ENCODE peak calls at places on chromosomes 7 and 10, in four cellular contexts. One of them, this sample, is unnamed.
A peak's percentile ranks its signal among the peaks of the same experiment; 100 is the strongest.

GRCh38 chr10:35971397-35971796 is 329.3 kb upstream of the FZD8 start:
- DNase-seq in HepG2: no peak
- DNase-seq in K562: no peak
- DNase-seq in H1: no peak
- DNase-seq in this sample: no peak

GRCh38 chr10:118332948-118333710 is 9.0 kb downstream of the FAM204A start:
- DNase-seq in H1: no peak
- DNase-seq in HepG2: peak; percentile 25
- DNase-seq in K562: peak; percentile 33
- DNase-seq in this sample: no peak

GRCh38 chr7:152956006-152956405 is 196.5 kb downstream of the ACTR3B start:
- DNase-seq in K562: no peak
- DNase-seq in H1: no peak
- DNase-seq in HepG2: no peak
- DNase-seq in this sample: peak; percentile 34

GRCh38 chr7:24902276-24902675 is 77.7 kb downstream of the OSBPL3 start:
- DNase-seq in H1: no peak
- DNase-seq in HepG2: no peak
- DNase-seq in K562: no peak
- DNase-seq in this sample: no peak

GRCh38 chr10:46033602-46034011 is 3.2 kb upstream of the NCOA4 start:
- DNase-seq in H1: no peak
- DNase-seq in HepG2: peak; percentile 86
- DNase-seq in K562: no peak
- DNase-seq in this sample: no peak

GRCh38 chr7:157010588-157011332 is at the start of gene MNX1:
- DNase-seq in H1: peak; percentile 92
- DNase-seq in HepG2: peak; percentile 57
- DNase-seq in K562: peak; percentile 96
- DNase-seq in this sample: peak; percentile 89

GRCh38 chr10:1591742-1592141 is 145.6 kb downstream of the ADARB2 start:
- DNase-seq in K562: no peak
- DNase-seq in HepG2: no peak
- DNase-seq in H1: no peak
- DNase-seq in this sample: no peak

GRCh38 chr7:91852263-91852741 is 28.2 kb downstream of the MTERF1 start:
- DNase-seq in H1: no peak
- DNase-seq in K562: peak; percentile 75
- DNase-seq in HepG2: peak; percentile 41
- DNase-seq in this sample: no peak

DNA sequence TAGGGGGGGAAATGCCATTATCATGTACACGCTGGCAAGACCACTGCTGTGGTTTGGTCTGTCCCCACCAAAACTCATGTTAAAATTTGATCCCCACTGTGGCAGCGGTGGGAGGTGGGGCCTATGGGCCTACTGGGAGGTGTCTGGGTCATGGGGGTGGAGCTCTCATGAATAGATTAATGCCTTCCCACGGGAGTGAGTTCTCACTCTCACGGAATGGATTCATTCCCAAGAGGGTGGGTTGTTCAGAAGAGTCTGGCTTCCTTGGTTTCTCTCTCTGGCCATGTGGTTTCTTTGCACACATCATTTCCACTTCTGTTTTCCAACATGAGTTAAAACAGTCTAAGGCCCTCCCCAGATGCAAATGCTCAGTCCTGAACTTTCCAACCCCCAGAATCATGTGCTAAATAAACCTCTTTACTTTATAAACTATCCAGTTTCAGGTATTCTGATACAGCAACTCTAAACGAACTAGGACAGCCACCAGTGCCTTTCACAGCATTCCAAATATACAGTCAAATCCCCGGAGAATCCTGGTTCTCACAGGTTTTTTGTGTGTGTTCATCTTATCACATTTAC is 44.3 kb downstream of the SMURF1 start:
- DNase-seq in HepG2: peak; percentile 50
- DNase-seq in H1: no peak
- DNase-seq in K562: no peak
- DNase-seq in this sample: no peak
- TF ChIP-seq ATF2 in HepG2: no peak
- TF ChIP-seq ATF2 in H1: no peak
- TF ChIP-seq ATF2 in K562: no peak
- TF ChIP-seq ATF2 in this sample: no peak

GRCh38 chr10:42977032-42977416 is 99.8 kb upstream of the RET start:
- DNase-seq in H1: no peak
- DNase-seq in K562: no peak
- DNase-seq in HepG2: no peak
- DNase-seq in this sample: no peak
- TF ChIP-seq JUN in H1: no peak
- TF ChIP-seq JUN in K562: no peak
- TF ChIP-seq JUN in HepG2: no peak
- TF ChIP-seq JUN in this sample: no peak

GRCh38 chr10:96718304-96718990 is 1.9 kb downstream of the PIK3AP1 start:
- DNase-seq in H1: no peak
- DNase-seq in HepG2: no peak
- DNase-seq in K562: peak; percentile 31
- DNase-seq in this sample: no peak

GRCh38 chr10:96719850-96720421 is 378 bp downstream of the PIK3AP1 start:
- DNase-seq in HepG2: peak; percentile 16
- DNase-seq in H1: peak; percentile 83
- DNase-seq in K562: peak; percentile 66
- DNase-seq in this sample: peak; percentile 84

GRCh38 chr10:96719205-96719604 is 1.1 kb downstream of the PIK3AP1 start:
- DNase-seq in HepG2: no peak
- DNase-seq in H1: no peak
- DNase-seq in K562: no peak
- DNase-seq in this sample: no peak

GRCh38 chr10:96721207-96721572 is 876 bp upstream of the PIK3AP1 start:
- DNase-seq in HepG2: no peak
- DNase-seq in K562: no peak
- DNase-seq in H1: no peak
- DNase-seq in this sample: no peak

GRCh38 chr10:96720422-96721206 is at the start of gene PIK3AP1:
- DNase-seq in HepG2: no peak
- DNase-seq in K562: peak; percentile 25
- DNase-seq in H1: peak; percentile 69
- DNase-seq in this sample: peak; percentile 49
- TF ChIP-seq ATF2 in HepG2: no peak
- TF ChIP-seq ATF2 in K562: no peak
- TF ChIP-seq ATF2 in H1: no peak
- TF ChIP-seq ATF2 in this sample: no peak

GRCh38 chr10:71696635-71697326 is 22.8 kb downstream of the C10orf105 start:
- DNase-seq in H1: peak; percentile 95
- DNase-seq in K562: peak; percentile 86
- DNase-seq in HepG2: peak; percentile 33
- DNase-seq in this sample: peak; percentile 91
- TF ChIP-seq JUN in H1: no peak
- TF ChIP-seq JUN in K562: no peak
- TF ChIP-seq JUN in HepG2: no peak
- TF ChIP-seq JUN in this sample: no peak

GRCh38 chr7:111137296-111138195 is 46.6 kb downstream of the LRRN3 start:
- DNase-seq in K562: no peak
- DNase-seq in HepG2: no peak
- DNase-seq in H1: no peak
- DNase-seq in this sample: no peak

GRCh38 chr7:111138196-111138569 is 47.3 kb downstream of the LRRN3 start:
- DNase-seq in H1: no peak
- DNase-seq in HepG2: no peak
- DNase-seq in K562: peak; percentile 40
- DNase-seq in this sample: no peak

GRCh38 chr7:111126987-111127386 is 36.1 kb downstream of the LRRN3 start:
- DNase-seq in HepG2: no peak
- DNase-seq in H1: no peak
- DNase-seq in K562: peak; percentile 33
- DNase-seq in this sample: no peak

GRCh38 chr7:111132833-111133232 is 41.9 kb downstream of the LRRN3 start:
- DNase-seq in H1: no peak
- DNase-seq in K562: no peak
- DNase-seq in HepG2: no peak
- DNase-seq in this sample: no peak
- TF ChIP-seq ATF2 in H1: no peak
- TF ChIP-seq ATF2 in K562: no peak
- TF ChIP-seq ATF2 in HepG2: no peak
- TF ChIP-seq ATF2 in this sample: no peak

DNA sequence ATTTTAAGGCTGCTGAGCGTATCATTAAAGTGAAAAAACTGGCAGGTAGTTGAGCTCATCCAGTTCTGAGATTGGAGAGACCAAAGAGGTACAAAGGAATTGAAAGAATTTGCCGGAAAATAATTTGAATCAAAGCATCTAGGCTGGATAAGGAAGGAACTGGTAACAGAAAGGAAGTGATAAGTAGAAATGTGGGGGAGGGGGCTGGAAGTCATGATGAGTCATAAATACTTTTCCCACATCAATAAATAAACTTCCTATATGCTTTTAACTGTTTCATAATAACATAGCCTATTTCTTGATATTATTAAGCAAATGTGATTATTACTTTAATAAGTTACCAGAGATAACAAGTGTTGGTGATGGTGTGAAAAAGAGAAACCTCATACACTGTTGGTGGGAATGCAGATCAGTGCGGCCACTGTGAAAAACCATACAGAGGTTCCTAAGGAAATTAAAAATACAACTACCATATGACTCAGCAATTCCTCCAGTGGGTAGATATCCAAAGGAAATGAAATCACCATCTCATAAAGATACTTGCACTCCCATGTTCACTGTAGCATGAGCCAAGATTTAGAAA is 27.0 kb downstream of the ZNF438 start:
- DNase-seq in HepG2: no peak
- DNase-seq in K562: no peak
- DNase-seq in H1: no peak
- DNase-seq in this sample: no peak
- TF ChIP-seq JUN in HepG2: no peak
- TF ChIP-seq JUN in K562: no peak
- TF ChIP-seq JUN in H1: no peak
- TF ChIP-seq JUN in this sample: no peak

GRCh38 chr10:67612577-67613537 is 83.1 kb downstream of the CTNNA3 start:
- DNase-seq in H1: no peak
- DNase-seq in HepG2: no peak
- DNase-seq in K562: no peak
- DNase-seq in this sample: no peak
- TF ChIP-seq ATF2 in H1: no peak
- TF ChIP-seq ATF2 in HepG2: no peak
- TF ChIP-seq ATF2 in K562: no peak
- TF ChIP-seq ATF2 in this sample: no peak

This sample was measured in WTC11.